ENCODE peak calls at places on chromosome 9, in six cellular contexts. D, Y, P, N, H and F are unnamed samples.

GRCh38 chr9:9003184-9003583 is 1203.6 kb upstream of the DMAC1 start:
- DNase-seq in D (no peak), Y (peak; percentile 4), P (peak; percentile 2), N (no peak), H (no peak), F (no peak)

GRCh38 chr9:6759114-6759977 is 1.6 kb downstream of the KDM4C start:
- DNase-seq in D (peak; percentile 74), Y (peak; percentile 91), P (peak; percentile 89), N (peak; percentile 44), H (no peak), F (peak; percentile 55)

GRCh38 chr9:130359819-130360218 is 84.9 kb upstream of the ASS1 start:
- DNase-seq in D (no peak), Y (no peak), P (no peak), N (no peak), H (no peak), F (no peak)

GRCh38 chr9:123763910-123764588 is 165.9 kb downstream of the DENND1A start:
- DNase-seq in D (no peak), Y (peak; percentile 34), P (peak; percentile 84), N (no peak), H (no peak), F (peak; percentile 64)

GRCh38 chr9:129933709-129934586 is 98.7 kb downstream of the USP20 start:
- DNase-seq in D (no peak), Y (no peak), P (peak; percentile 25), N (no peak), H (no peak), F (no peak)

GRCh38 chr9:81915801-81916505 is 12.3 kb upstream of the SPATA31D4 start:
- DNase-seq in D (no peak), Y (no peak), P (no peak), N (no peak), H (no peak), F (no peak)

GRCh38 chr9:89427621-89428221 is 70.2 kb downstream of the SEMA4D start:
- DNase-seq in D (peak; percentile 42), Y (no peak), P (no peak), N (no peak), H (no peak), F (no peak)

GRCh38 chr9:76510041-76510440 is 51.1 kb downstream of the GCNT1 start:
- DNase-seq in D (no peak), Y (peak; percentile 25), P (peak; percentile 55), N (no peak), H (no peak), F (no peak)

GRCh38 chr9:114606068-114606467 is 5.0 kb upstream of the TMEM268 start:
- DNase-seq in D (no peak), Y (peak; percentile 44), P (no peak), N (no peak), H (no peak), F (no peak)

GRCh38 chr9:114098660-114099522 is at the start of gene KIF12:
- DNase-seq in D (peak; percentile 25), Y (no peak), P (no peak), N (no peak), H (no peak), F (no peak)

GRCh38 chr9:78103971-78104433 is 72.4 kb upstream of the GNAQ start:
- DNase-seq in D (no peak), Y (no peak), P (no peak), N (no peak), H (no peak), F (no peak)

GRCh38 chr9:107033974-107034373 is 171.0 kb downstream of the ZNF462 start:
- DNase-seq in D (no peak), Y (no peak), P (no peak), N (no peak), H (no peak), F (no peak)

GRCh38 chr9:94672811-94673487 is 33.6 kb upstream of the FBP1 start:
- DNase-seq in D (peak; percentile 79), Y (peak; percentile 65), P (peak; percentile 76), N (no peak), H (no peak), F (peak; percentile 59)

GRCh38 chr9:35272989-35273388 is 111.2 kb downstream of the UNC13B start:
- DNase-seq in D (peak; percentile 66), Y (peak; percentile 48), P (peak; percentile 85), N (no peak), H (no peak), F (peak; percentile 27)

GRCh38 chr9:130712564-130713285 is 19.1 kb downstream of the EXOSC2 start:
- DNase-seq in D (peak; percentile 96), Y (peak; percentile 99), P (peak; percentile 98), N (peak; percentile 97), H (peak; percentile 98), F (peak; percentile 95)

GRCh38 chr9:137705443-137705863 is 86.6 kb downstream of the EHMT1 start:
- DNase-seq in D (no peak), Y (no peak), P (no peak), N (no peak), H (no peak), F (no peak)

GRCh38 chr9:87667164-87667738 is 58.7 kb upstream of the CTSL start:
- DNase-seq in D (no peak), Y (no peak), P (peak; percentile 40), N (no peak), H (no peak), F (no peak)

GRCh38 chr9:89430995-89431394 is 66.9 kb downstream of the SEMA4D start:
- DNase-seq in D (peak; percentile 42), Y (no peak), P (no peak), N (no peak), H (no peak), F (no peak)

GRCh38 chr9:78971505-78971904 is 600.3 kb upstream of the TLE4 start:
- DNase-seq in D (no peak), Y (no peak), P (no peak), N (no peak), H (no peak), F (no peak)

GRCh38 chr9:135478858-135479468 is 619 bp upstream of the PPP1R26 start:
- DNase-seq in D (peak; percentile 45), Y (no peak), P (peak; percentile 16), N (no peak), H (no peak), F (no peak)

GRCh38 chr9:37997636-37998374 is 71.2 kb downstream of the SHB start:
- DNase-seq in D (no peak), Y (peak; percentile 48), P (no peak), N (no peak), H (no peak), F (no peak)

GRCh38 chr9:97506264-97506663 is 4.8 kb downstream of the TMOD1 start:
- DNase-seq in D (no peak), Y (no peak), P (no peak), N (no peak), H (peak; percentile 19), F (no peak)

GRCh38 chr9:14133394-14133793 is 180.5 kb downstream of the NFIB start:
- DNase-seq in D (no peak), Y (no peak), P (no peak), N (no peak), H (no peak), F (no peak)

GRCh38 chr9:85368781-85369180 is 373.0 kb downstream of the AGTPBP1 start:
- DNase-seq in D (no peak), Y (no peak), P (no peak), N (no peak), H (no peak), F (no peak)

GRCh38 chr9:101443358-101443757 is 7.8 kb upstream of the ALDOB start:
- DNase-seq in D (no peak), Y (no peak), P (no peak), N (no peak), H (no peak), F (no peak)

GRCh38 chr9:113879318-113879717 is 3.2 kb downstream of the ZNF618 start:
- DNase-seq in D (no peak), Y (no peak), P (peak; percentile 17), N (no peak), H (no peak), F (no peak)

DNA sequence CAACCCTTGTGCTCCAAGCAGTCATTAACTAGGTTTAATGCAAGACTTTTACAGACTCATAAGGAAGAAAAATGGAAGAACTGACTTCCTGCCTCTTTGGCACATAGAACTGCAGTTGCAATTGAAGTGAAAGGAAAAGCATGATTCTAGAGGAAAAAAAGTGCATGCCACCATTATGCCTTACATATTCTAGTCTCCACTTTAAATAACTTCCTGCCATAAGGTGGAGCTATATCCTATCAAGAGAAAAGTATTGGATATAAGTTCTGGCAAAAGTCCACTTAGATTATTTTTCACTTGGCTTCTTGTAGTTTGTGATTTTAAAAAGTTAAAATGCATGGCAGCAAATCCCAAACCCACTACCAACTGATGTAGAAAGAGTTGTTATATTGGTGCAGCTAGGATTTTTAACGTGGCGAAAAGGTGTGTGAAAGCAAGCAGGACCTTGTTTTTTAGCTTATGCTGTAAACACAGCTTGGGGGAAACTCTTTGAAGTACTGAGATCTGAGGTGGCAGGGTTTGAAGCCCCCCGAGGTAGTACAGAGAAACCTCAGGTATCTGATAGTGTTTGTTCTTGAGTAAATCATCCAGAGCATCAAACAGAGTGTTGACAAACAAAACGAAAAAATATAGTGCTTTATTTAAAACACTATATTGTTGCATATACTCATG is 117.9 kb downstream of the ANXA1 start:
- DNase-seq in D (peak; percentile 38), Y (peak; percentile 83), P (peak; percentile 49), N (no peak), H (no peak), F (no peak)
- TF ChIP-seq CTCF in D (peak; percentile 49), Y (peak; percentile 52), P (no peak), N (no peak), H (peak; percentile 28), F (no peak)

DNA sequence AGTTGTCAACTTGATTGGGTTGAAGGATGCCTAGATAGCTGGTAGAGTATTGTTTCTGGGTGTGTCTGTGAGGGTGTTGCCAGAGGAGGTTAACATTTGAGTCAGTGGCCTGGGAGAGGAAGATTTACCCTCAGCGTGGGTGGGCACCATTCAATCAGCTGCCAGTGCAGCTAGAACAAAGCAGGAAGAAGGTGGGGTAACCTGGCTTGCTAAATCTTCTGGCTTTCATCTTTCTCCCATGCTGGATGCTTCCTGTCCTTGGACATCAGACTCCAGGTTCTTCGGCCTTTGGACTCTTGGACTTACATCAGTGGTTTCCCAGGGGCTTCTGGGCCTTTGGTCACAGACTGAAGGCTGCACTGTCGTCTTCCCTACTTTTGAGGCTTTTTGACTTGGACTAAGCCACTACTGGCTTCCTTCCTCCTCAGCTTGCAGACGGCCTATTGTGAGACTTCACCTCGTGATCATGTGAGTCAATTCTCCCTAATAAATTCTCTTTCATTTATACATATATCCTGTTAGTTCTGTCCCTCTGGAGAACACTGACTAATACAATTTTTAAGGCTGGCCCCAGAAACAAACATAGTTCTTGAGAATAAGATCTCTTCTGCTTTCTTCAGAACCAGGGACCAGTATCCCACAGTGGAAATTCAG is 38.1 kb downstream of the PBX3 start:
- DNase-seq in D (no peak), Y (no peak), P (peak; percentile 85), N (no peak), H (no peak), F (no peak)
- TF ChIP-seq CTCF in D (no peak), Y (no peak), P (no peak), N (no peak), H (no peak), F (no peak)

GRCh38 chr9:12716823-12717222 is 23.6 kb downstream of the TYRP1 start:
- DNase-seq in D (peak; percentile 29), Y (no peak), P (no peak), N (no peak), H (no peak), F (no peak)
- TF ChIP-seq CTCF in D (peak; percentile 53), Y (no peak), P (no peak), N (no peak), H (peak; percentile 44), F (no peak)

DNA sequence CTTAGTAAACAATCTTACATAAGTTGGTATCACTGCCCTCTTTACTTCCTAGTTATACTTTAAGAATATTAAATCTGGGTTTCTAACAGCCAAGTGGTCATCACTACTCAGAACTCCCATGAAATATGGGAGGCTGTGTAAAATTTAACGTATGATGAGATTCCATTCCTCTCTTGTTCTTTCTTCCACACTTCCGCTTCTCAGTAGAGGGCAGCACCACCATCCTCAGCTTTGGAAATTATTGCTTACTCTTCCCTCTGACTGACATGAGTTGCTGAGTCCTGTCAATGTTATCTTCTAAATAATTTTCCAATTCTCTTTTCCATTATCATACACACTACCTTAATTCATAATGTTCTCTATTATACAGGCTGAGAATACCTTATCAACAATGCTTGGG is 194.0 kb downstream of the RFX3 start:
- DNase-seq in D (peak; percentile 45), Y (peak; percentile 39), P (no peak), N (no peak), H (no peak), F (no peak)
- TF ChIP-seq CTCF in D (peak; percentile 63), Y (peak; percentile 71), P (peak; percentile 10), N (no peak), H (peak; percentile 43), F (no peak)